ENCODE peak calls at places on chromosomes 11 and 22, in six cellular contexts. A is hepatocyte, L is GM23248, G is pons, P is T-helper 2 cell, Z is M059J. M is an unnamed sample.
A peak's percentile ranks its signal among the peaks of the same experiment; 100 is the strongest.

GRCh38 chr11:47186937-47187681 is 875 bp upstream of the PACSIN3 start:
- DNase-seq in A (peak; percentile 75), L (peak; percentile 58), G (no peak), P (peak; percentile 68), Z (peak; percentile 53), M (peak; percentile 60)

GRCh38 chr11:134062255-134063030 is 6.4 kb upstream of the JAM3 start:
- DNase-seq in A (no peak), L (no peak), G (no peak), P (no peak), Z (no peak), M (no peak)

GRCh38 chr11:128511712-128512111 is 75.6 kb downstream of the ETS1 start:
- DNase-seq in A (no peak), L (no peak), G (no peak), P (no peak), Z (no peak), M (peak; percentile 45)

GRCh38 chr22:45008853-45009751 is 703 bp downstream of the PHF21B start:
- DNase-seq in A (peak; percentile 32), L (peak; percentile 32), G (no peak), P (peak; percentile 8), Z (peak; percentile 2), M (no peak)

GRCh38 chr11:126834573-126834972 is 166.0 kb downstream of the KIRREL3 start:
- DNase-seq in A (no peak), L (peak; percentile 60), G (peak; percentile 58), P (no peak), Z (peak; percentile 49), M (no peak)

GRCh38 chr11:64778223-64778472 is 194 bp downstream of the SF1 start:
- DNase-seq in A (no peak), L (no peak), G (no peak), P (no peak), Z (no peak), M (no peak)

GRCh38 chr11:119700536-119701346 is 28.3 kb downstream of the NECTIN1 start:
- DNase-seq in A (no peak), L (peak; percentile 23), G (no peak), P (no peak), Z (peak; percentile 12), M (no peak)

GRCh38 chr11:132028380-132029240 is 658.2 kb downstream of the NTM start:
- DNase-seq in A (peak; percentile 58), L (peak; percentile 63), G (peak; percentile 59), P (peak; percentile 22), Z (peak; percentile 74), M (peak; percentile 73)

GRCh38 chr11:10450451-10451398 is 4.3 kb upstream of the AMPD3 start:
- DNase-seq in A (peak; percentile 80), L (peak; percentile 45), G (no peak), P (peak; percentile 68), Z (peak; percentile 66), M (no peak)